ENCODE peak calls at places on chromosomes 13 and 19, in five cellular contexts. K, L, C, X and M are unnamed samples.

GRCh38 chr19:6753178-6754031 is 13.8 kb downstream of the SH2D3A start:
- DNase-seq in X (peak), L (peak), K (peak), C (peak), M (peak)

GRCh38 chr13:98411013-98411412 is 165.9 kb downstream of the STK24 start:
- DNase-seq in X (no peak), L (no peak), K (no peak), C (no peak), M (no peak)

GRCh38 chr19:13842294-13843103 is 34.4 kb upstream of the NANOS3 start:
- DNase-seq in K (no peak), X (no peak), L (no peak), C (no peak), M (no peak)

GRCh38 chr13:110403315-110403714 is 96.2 kb downstream of the COL4A2 start:
- DNase-seq in X (no peak), K (no peak), L (no peak), C (no peak), M (no peak)

GRCh38 chr13:98664047-98664446 is 87.1 kb upstream of the STK24 start:
- DNase-seq in C (no peak), K (no peak), L (no peak), X (no peak), M (no peak)

GRCh38 chr19:13234518-13234917 is 84.3 kb downstream of the IER2 start:
- DNase-seq in C (peak), X (peak), L (no peak), K (peak), M (peak)

GRCh38 chr19:13796301-13797057 is 1.2 kb downstream of the ZSWIM4 start:
- DNase-seq in K (peak), C (no peak), X (peak), L (no peak), M (no peak)

GRCh38 chr19:45677351-45678230 is 9.6 kb downstream of the GIPR start:
- DNase-seq in K (peak), L (peak), C (peak), X (peak), M (peak)

GRCh38 chr13:34430294-34430693 is 511.8 kb upstream of the NBEA start:
- DNase-seq in K (no peak), C (no peak), X (no peak), L (no peak), M (no peak)

GRCh38 chr13:40304391-40304790 is 362.1 kb downstream of the FOXO1 start:
- DNase-seq in K (no peak), L (no peak), C (no peak), X (no peak), M (no peak)

GRCh38 chr19:56958428-56958827 is 117.9 kb upstream of the PEG3 start:
- DNase-seq in C (no peak), K (no peak), X (no peak), L (no peak), M (no peak)

GRCh38 chr13:53017433-53017970 is 11.1 kb upstream of the OLFM4 start:
- DNase-seq in K (no peak), X (no peak), L (no peak), C (no peak), M (no peak)

DNA sequence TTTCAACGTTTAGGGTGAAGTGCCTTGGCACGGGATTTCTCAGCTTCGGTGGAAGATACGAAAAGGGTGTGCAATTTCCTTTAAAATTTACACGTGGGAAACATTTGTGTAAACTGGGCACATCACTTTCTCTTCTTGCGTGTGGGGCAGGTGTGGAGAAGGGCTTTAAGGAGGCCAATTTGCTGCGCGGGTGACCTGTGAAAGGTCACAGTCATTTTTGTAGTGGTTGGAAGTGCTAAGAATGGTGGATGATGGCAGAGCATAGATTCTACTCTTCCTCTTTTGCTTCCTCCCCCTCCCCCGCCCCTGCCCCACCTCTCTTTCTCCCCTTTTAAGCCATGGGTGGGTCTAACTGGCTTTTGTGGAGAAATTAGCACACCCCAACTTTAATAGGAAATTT is 7.2 kb downstream of the SLITRK5 start:
- DNase-seq in L (no peak), X (peak), C (no peak), K (no peak), M (no peak)
- TF ChIP-seq SUZ12 in L (no peak), X (peak), C (no peak), K (no peak), M (no peak)

GRCh38 chr19:44607917-44608316 is 5.4 kb upstream of the IGSF23 start:
- DNase-seq in C (no peak), L (no peak), K (no peak), X (no peak), M (no peak)
- TF ChIP-seq SUZ12 in C (no peak), L (no peak), K (no peak), X (no peak), M (no peak)

DNA sequence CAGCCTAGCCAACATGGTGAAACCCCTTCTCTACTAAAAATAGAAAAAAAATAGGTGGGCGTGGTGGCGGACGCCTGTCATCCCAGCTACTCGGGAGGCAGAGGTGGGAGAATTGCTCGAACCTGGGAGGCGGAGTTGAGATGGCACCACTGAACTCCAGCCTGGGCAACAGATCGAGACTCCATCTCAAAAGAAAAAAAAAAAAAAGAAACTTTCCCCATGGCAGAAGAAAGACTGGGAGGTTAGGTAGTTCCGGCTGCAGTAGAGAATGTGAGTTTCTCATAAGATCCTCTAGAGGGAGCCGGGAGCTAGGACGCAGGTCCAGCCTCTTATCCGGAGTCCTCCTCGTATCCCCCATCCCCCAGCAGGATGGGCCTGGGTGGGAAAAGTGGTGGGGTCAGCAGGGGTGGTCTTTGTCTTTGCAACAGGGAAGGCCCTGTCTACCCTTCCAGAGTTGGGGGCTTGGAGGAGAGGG is 13.2 kb upstream of the CREB3L3 start:
- DNase-seq in X (peak), K (peak), C (peak), L (no peak), M (peak)
- TF ChIP-seq SUZ12 in X (no peak), K (no peak), C (no peak), L (no peak), M (no peak)

GRCh38 chr13:25214371-25215252 is 42.5 kb upstream of the AMER2 start:
- DNase-seq in C (no peak), L (no peak), K (no peak), X (no peak), M (no peak)

GRCh38 chr13:25218011-25218410 is 45.9 kb upstream of the AMER2 start:
- DNase-seq in X (peak), L (no peak), C (no peak), K (no peak), M (no peak)

GRCh38 chr13:25213716-25214115 is 41.6 kb upstream of the AMER2 start:
- DNase-seq in C (no peak), L (no peak), X (no peak), K (no peak), M (no peak)

GRCh38 chr13:25215253-25215575 is 43.1 kb upstream of the AMER2 start:
- DNase-seq in C (no peak), K (no peak), X (no peak), L (no peak), M (no peak)

GRCh38 chr13:25217023-25217909 is 45.2 kb upstream of the AMER2 start:
- DNase-seq in C (no peak), L (no peak), K (no peak), X (no peak), M (no peak)
- TF ChIP-seq SUZ12 in C (no peak), L (no peak), K (no peak), X (no peak), M (no peak)

DNA sequence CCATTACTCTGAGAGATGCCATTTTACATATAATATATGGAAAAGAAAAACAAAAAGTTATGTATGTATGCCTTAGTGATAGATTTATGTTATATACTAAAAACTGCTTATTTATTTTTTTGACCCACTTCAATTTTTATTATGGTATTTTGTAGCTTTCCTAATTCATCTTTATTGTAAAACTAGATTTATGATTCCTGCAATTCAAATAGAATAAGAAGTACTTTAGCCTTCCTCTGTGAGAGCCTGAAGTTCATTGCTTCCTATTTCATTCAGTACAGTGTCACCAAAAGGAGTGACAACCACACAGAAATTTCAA is 158.1 kb downstream of the RGCC start:
- DNase-seq in L (no peak), C (no peak), K (no peak), X (no peak), M (no peak)
- TF ChIP-seq SUZ12 in L (no peak), C (no peak), K (no peak), X (no peak), M (no peak)

GRCh38 chr19:3281026-3281425 is 56.6 kb downstream of the CELF5 start:
- DNase-seq in K (no peak), C (no peak), X (no peak), L (no peak), M (no peak)
- TF ChIP-seq SUZ12 in K (no peak), C (no peak), X (no peak), L (no peak), M (no peak)

GRCh38 chr19:11422163-11423068 is 3.3 kb upstream of the RGL3 start:
- DNase-seq in X (peak), C (peak), L (peak), K (no peak), M (peak)
- TF ChIP-seq SUZ12 in X (no peak), C (no peak), L (no peak), K (no peak), M (no peak)

GRCh38 chr19:35253316-35254286 is 4.8 kb downstream of the LSR start:
- DNase-seq in C (no peak), K (peak), L (no peak), X (peak), M (no peak)

GRCh38 chr19:35256566-35256965 is 7.8 kb downstream of the LSR start:
- DNase-seq in X (no peak), C (no peak), K (no peak), L (no peak), M (no peak)

GRCh38 chr19:35251456-35251855 is 2.7 kb downstream of the LSR start:
- DNase-seq in X (peak), C (no peak), K (no peak), L (no peak), M (no peak)

GRCh38 chr19:35257113-35257461 is 8.3 kb downstream of the LSR start:
- DNase-seq in L (no peak), X (no peak), K (no peak), C (no peak), M (no peak)

DNA sequence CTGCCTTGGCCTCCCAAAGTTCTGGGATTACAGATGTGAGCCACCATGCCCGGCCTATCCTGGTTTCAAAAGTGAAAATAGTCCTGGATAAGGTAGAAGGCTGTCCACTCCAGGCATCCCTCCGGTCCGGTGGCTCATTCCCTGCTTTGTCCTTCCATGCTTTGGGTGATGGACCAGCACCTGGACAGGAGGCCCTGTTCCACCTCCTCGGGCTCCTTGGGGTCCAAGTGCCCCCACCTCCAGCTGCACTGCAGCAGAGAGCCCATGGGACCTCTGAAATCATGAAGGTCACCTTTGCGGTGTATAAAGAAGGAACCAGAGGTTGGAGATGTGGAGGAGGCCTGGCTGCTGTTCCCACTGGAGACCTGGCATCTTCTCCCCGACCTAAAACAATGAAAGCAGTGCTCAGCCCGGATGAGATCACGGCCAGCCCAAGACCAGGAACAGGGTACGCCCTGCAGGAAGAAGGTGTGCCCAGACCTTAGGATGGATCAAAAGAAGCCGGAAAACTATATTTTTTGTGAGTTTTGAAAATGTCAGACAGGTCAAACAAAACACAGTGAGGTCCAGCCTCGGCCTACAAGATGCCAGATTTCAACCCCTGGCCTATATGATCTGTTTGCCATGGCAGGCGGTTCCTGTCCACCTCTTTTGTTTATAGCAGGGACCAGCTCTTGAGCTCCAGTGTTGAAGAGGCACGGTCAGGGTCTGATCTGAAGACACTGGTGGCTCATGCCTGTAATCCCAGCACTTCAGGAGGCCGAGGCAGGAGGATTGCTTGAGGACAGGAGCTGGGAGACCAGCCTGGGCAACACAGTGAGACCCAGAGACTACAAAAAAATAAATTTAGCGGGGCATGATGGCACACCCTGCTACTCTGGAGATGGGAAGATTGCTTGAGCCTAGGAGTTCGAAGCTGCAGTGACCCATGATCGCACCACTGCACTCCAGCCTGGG is 5.8 kb downstream of the LSR start:
- DNase-seq in X (peak), L (no peak), C (no peak), K (no peak), M (no peak)
- TF ChIP-seq SUZ12 in X (no peak), L (no peak), C (no peak), K (no peak), M (no peak)

GRCh38 chr19:37313335-37313627 is 57.6 kb upstream of the ZNF527 start:
- DNase-seq in L (no peak), X (no peak), K (no peak), C (no peak), M (no peak)
- TF ChIP-seq SUZ12 in L (no peak), X (no peak), K (no peak), C (no peak), M (no peak)

GRCh38 chr19:41927810-41928192 is 448 bp downstream of the ERFL start:
- DNase-seq in C (no peak), L (no peak), X (no peak), K (no peak), M (no peak)
- TF ChIP-seq SUZ12 in C (no peak), L (no peak), X (no peak), K (no peak), M (no peak)